ENCODE peak calls at places on chromosome 10, in six cellular contexts. D is lower leg skin, V is A549, F is prostate gland, T is body of pancreas, O is H1. L is an unnamed sample.
A peak's percentile ranks its signal among the peaks of the same experiment; 100 is the strongest.

GRCh38 chr10:96930469-96930868 is 98.4 kb downstream of the LCOR start:
- DNase-seq in D (no peak), V (no peak), F (no peak), T (no peak), O (no peak), L (no peak)

GRCh38 chr10:18906636-18907035 is 142.0 kb upstream of the MALRD1 start:
- DNase-seq in D (no peak), V (no peak), F (no peak), T (no peak), O (no peak), L (no peak)

GRCh38 chr10:101617102-101617823 is 29.1 kb downstream of the DPCD start:
- DNase-seq in D (no peak), V (no peak), F (no peak), T (no peak), O (no peak), L (no peak)

GRCh38 chr10:125608474-125608873 is 74.5 kb downstream of the TEX36 start:
- DNase-seq in D (no peak), V (no peak), F (no peak), T (no peak), O (no peak), L (no peak)

GRCh38 chr10:72061491-72061890 is 26.9 kb downstream of the SPOCK2 start:
- DNase-seq in D (no peak), V (no peak), F (no peak), T (no peak), O (no peak), L (no peak)

GRCh38 chr10:15515207-15515606 is 144.1 kb upstream of the FAM171A1 start:
- DNase-seq in D (peak; percentile 66), V (no peak), F (peak; percentile 86), T (no peak), O (no peak), L (no peak)

GRCh38 chr10:8227246-8227645 is 172.8 kb downstream of the GATA3 start:
- DNase-seq in D (no peak), V (no peak), F (no peak), T (no peak), O (no peak), L (no peak)

GRCh38 chr10:71067098-71067760 is 145.1 kb upstream of the UNC5B start:
- DNase-seq in D (no peak), V (no peak), F (no peak), T (no peak), O (no peak), L (no peak)

GRCh38 chr10:88428442-88428841 is 154.7 kb downstream of the RNLS start:
- DNase-seq in D (peak; percentile 18), V (peak; percentile 60), F (no peak), T (no peak), O (no peak), L (no peak)

GRCh38 chr10:23294638-23295247 is 49.9 kb downstream of the C10orf67 start:
- DNase-seq in D (no peak), V (no peak), F (no peak), T (no peak), O (no peak), L (no peak)

GRCh38 chr10:103556383-103557007 is 63.0 kb downstream of the NEURL1 start:
- DNase-seq in D (no peak), V (no peak), F (no peak), T (no peak), O (no peak), L (no peak)

GRCh38 chr10:1109795-1110673 is 53.8 kb downstream of the WDR37 start:
- DNase-seq in D (no peak), V (peak; percentile 81), F (peak; percentile 30), T (peak; percentile 56), O (peak; percentile 69), L (no peak)

GRCh38 chr10:116053910-116054309 is 219.1 kb downstream of the GFRA1 start:
- DNase-seq in D (no peak), V (no peak), F (no peak), T (no peak), O (peak; percentile 9), L (no peak)

GRCh38 chr10:105384056-105384455 is 743.0 kb downstream of the SORCS3 start:
- DNase-seq in D (no peak), V (no peak), F (no peak), T (no peak), O (no peak), L (no peak)

GRCh38 chr10:73110345-73110849 is at the start of gene NUDT13:
- DNase-seq in D (peak; percentile 78), V (peak; percentile 84), F (peak; percentile 78), T (peak; percentile 78), O (peak; percentile 58), L (peak; percentile 80)
- TF ChIP-seq POLR2A in D (no peak), V (no peak), F (no peak), T (peak; percentile 59), O (peak; percentile 51), L (no peak)

GRCh38 chr10:3511483-3511882 is 273.5 kb downstream of the KLF6 start:
- DNase-seq in D (no peak), V (no peak), F (no peak), T (no peak), O (no peak), L (no peak)

GRCh38 chr10:3510741-3511140 is 274.3 kb downstream of the KLF6 start:
- DNase-seq in D (no peak), V (no peak), F (no peak), T (no peak), O (no peak), L (no peak)

GRCh38 chr10:3509355-3509754 is 275.7 kb downstream of the KLF6 start:
- DNase-seq in D (no peak), V (no peak), F (no peak), T (no peak), O (no peak), L (no peak)

GRCh38 chr10:3514691-3515090 is 270.3 kb downstream of the KLF6 start:
- DNase-seq in D (no peak), V (no peak), F (no peak), T (no peak), O (no peak), L (no peak)

GRCh38 chr10:3512263-3512662 is 272.7 kb downstream of the KLF6 start:
- DNase-seq in D (no peak), V (no peak), F (no peak), T (no peak), O (no peak), L (no peak)
- TF ChIP-seq CTCF in D (no peak), V (no peak), F (no peak), T (no peak), O (peak; percentile 49), L (no peak)

DNA sequence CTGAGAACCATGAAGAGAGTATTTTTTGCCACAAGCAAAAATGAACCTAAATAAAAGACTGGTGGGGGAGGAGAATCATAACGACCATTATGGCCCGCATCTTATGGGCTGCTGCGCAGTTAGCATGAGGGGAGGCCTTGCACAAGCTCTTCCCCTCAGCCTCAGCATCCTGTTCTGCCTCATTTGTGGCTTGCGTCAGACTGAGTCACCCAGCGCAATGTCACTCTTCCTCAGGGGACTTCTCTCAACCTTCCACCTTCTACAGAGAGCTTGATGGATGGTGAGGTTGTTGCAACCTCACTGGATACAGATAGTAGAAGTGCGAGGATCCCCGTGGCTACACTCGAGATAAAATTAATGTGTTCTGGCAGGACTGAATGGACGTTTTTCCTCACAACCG is 16.8 kb upstream of the GPR15LG start:
- DNase-seq in D (no peak), V (no peak), F (no peak), T (no peak), O (no peak), L (peak; percentile 33)
- TF ChIP-seq POLR2A in D (no peak), V (no peak), F (no peak), T (no peak), O (no peak), L (no peak)

GRCh38 chr10:84820596-84820995 is 492.2 kb downstream of the CCSER2 start:
- DNase-seq in D (no peak), V (no peak), F (no peak), T (no peak), O (no peak), L (no peak)

GRCh38 chr10:84818956-84819355 is 490.6 kb downstream of the CCSER2 start:
- DNase-seq in D (no peak), V (no peak), F (no peak), T (no peak), O (no peak), L (no peak)

GRCh38 chr10:84824525-84824924 is 496.1 kb downstream of the CCSER2 start:
- DNase-seq in D (no peak), V (no peak), F (no peak), T (no peak), O (no peak), L (no peak)

GRCh38 chr10:84822926-84823325 is 494.5 kb downstream of the CCSER2 start:
- DNase-seq in D (no peak), V (no peak), F (no peak), T (no peak), O (no peak), L (no peak)

DNA sequence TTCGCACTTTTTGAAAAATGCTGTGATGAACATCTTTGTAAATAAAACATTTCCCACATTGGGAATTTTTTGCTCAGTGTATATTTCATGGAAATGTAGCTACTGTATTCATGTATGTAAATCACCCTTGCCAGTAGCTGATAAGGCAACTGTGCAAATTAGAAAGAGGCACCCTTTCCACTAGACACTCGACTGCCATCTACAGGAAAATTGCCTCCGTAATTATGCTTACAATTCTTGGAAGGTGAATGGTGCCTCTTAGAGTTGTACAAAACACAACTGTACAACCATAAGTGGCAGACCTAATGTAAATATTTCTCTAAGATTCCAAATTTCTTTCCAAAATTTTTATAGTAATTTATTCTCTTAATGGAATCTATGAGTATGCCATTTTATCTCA is 491.7 kb downstream of the CCSER2 start:
- DNase-seq in D (no peak), V (peak; percentile 12), F (no peak), T (no peak), O (no peak), L (no peak)
- TF ChIP-seq CTCF in D (no peak), V (no peak), F (no peak), T (no peak), O (no peak), L (no peak)

DNA sequence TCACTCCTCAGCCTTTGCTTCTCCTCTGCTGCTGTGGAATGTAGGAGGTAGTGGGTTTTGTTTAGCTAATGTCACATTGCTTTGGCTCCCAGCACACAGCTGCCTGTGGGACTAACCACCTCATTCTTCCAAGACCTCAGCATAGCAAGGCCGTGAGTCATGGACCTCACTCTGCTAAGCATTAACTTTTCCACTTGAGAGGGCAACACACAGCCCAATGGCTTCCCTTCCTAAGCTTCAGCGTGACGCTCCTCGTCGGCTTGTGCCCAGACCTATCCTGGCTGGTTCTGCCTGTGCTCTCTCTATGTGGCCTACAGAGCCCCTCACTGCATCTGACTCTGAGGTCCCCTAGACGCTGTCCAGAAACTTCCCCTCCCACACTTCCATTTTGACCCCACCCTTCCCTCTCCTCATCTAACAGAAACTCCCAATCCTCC is 23.3 kb downstream of the MYOF start:
- DNase-seq in D (peak; percentile 88), V (peak; percentile 99), F (peak; percentile 79), T (peak; percentile 55), O (no peak), L (peak; percentile 75)
- TF ChIP-seq POLR2A in D (no peak), V (no peak), F (no peak), T (no peak), O (no peak), L (no peak)